ENCODE peak calls at places on chromosomes 7 and 10, in ten cellular contexts. One of them, this sample, is unnamed.

GRCh38 chr7:88291401-88292173 is 15.1 kb downstream of the STEAP4 start:
- DNase-seq in choroid plexus epithelial cell: peak; percentile 47
- DNase-seq in epithelial cell of esophagus: peak; percentile 95
- DNase-seq in ascending aorta: no peak
- DNase-seq in CD8-positive, alpha-beta T cell: no peak
- DNase-seq in esophagus squamous epithelium: no peak
- DNase-seq in MM.1S: no peak
- DNase-seq in cardiac fibroblast: peak; percentile 64
- DNase-seq in HL-60: no peak
- DNase-seq in A549: peak; percentile 50
- DNase-seq in this sample: no peak

GRCh38 chr7:20438248-20438647 is 107.5 kb downstream of the ITGB8 start:
- DNase-seq in choroid plexus epithelial cell: no peak
- DNase-seq in CD8-positive, alpha-beta T cell: no peak
- DNase-seq in esophagus squamous epithelium: no peak
- DNase-seq in ascending aorta: no peak
- DNase-seq in cardiac fibroblast: no peak
- DNase-seq in HL-60: no peak
- DNase-seq in epithelial cell of esophagus: no peak
- DNase-seq in MM.1S: no peak
- DNase-seq in A549: no peak
- DNase-seq in this sample: no peak

GRCh38 chr10:131419797-131420196 is 108.3 kb upstream of the TCERG1L start:
- DNase-seq in CD8-positive, alpha-beta T cell: no peak
- DNase-seq in epithelial cell of esophagus: no peak
- DNase-seq in ascending aorta: no peak
- DNase-seq in cardiac fibroblast: no peak
- DNase-seq in MM.1S: no peak
- DNase-seq in esophagus squamous epithelium: no peak
- DNase-seq in choroid plexus epithelial cell: no peak
- DNase-seq in A549: no peak
- DNase-seq in HL-60: no peak
- DNase-seq in this sample: no peak

GRCh38 chr10:133286366-133286765 is 9.7 kb upstream of the ADAM8 start:
- DNase-seq in esophagus squamous epithelium: no peak
- DNase-seq in MM.1S: no peak
- DNase-seq in epithelial cell of esophagus: no peak
- DNase-seq in choroid plexus epithelial cell: no peak
- DNase-seq in HL-60: no peak
- DNase-seq in A549: no peak
- DNase-seq in ascending aorta: no peak
- DNase-seq in cardiac fibroblast: no peak
- DNase-seq in CD8-positive, alpha-beta T cell: no peak
- DNase-seq in this sample: no peak

GRCh38 chr10:64091889-64092288 is 570.7 kb downstream of the REEP3 start:
- DNase-seq in A549: peak; percentile 3
- DNase-seq in esophagus squamous epithelium: no peak
- DNase-seq in cardiac fibroblast: no peak
- DNase-seq in MM.1S: no peak
- DNase-seq in choroid plexus epithelial cell: peak; percentile 1
- DNase-seq in CD8-positive, alpha-beta T cell: no peak
- DNase-seq in epithelial cell of esophagus: peak; percentile 6
- DNase-seq in HL-60: no peak
- DNase-seq in ascending aorta: no peak
- DNase-seq in this sample: no peak

GRCh38 chr7:12403287-12404181 is at the start of gene VWDE:
- DNase-seq in A549: peak; percentile 66
- DNase-seq in CD8-positive, alpha-beta T cell: peak; percentile 17
- DNase-seq in MM.1S: peak; percentile 68
- DNase-seq in choroid plexus epithelial cell: peak; percentile 32
- DNase-seq in cardiac fibroblast: peak; percentile 2
- DNase-seq in ascending aorta: no peak
- DNase-seq in epithelial cell of esophagus: peak; percentile 62
- DNase-seq in esophagus squamous epithelium: no peak
- DNase-seq in HL-60: no peak
- DNase-seq in this sample: no peak

GRCh38 chr7:6092953-6093354 is 61.8 kb downstream of the ANKRD61 start:
- DNase-seq in choroid plexus epithelial cell: no peak
- DNase-seq in A549: no peak
- DNase-seq in cardiac fibroblast: no peak
- DNase-seq in HL-60: no peak
- DNase-seq in ascending aorta: no peak
- DNase-seq in CD8-positive, alpha-beta T cell: no peak
- DNase-seq in MM.1S: no peak
- DNase-seq in esophagus squamous epithelium: no peak
- DNase-seq in epithelial cell of esophagus: no peak
- DNase-seq in this sample: no peak

GRCh38 chr10:122248356-122249302 is 22.5 kb upstream of the BTBD16 start:
- DNase-seq in ascending aorta: no peak
- DNase-seq in epithelial cell of esophagus: no peak
- DNase-seq in cardiac fibroblast: no peak
- DNase-seq in esophagus squamous epithelium: no peak
- DNase-seq in CD8-positive, alpha-beta T cell: no peak
- DNase-seq in HL-60: no peak
- DNase-seq in MM.1S: no peak
- DNase-seq in choroid plexus epithelial cell: no peak
- DNase-seq in A549: no peak
- DNase-seq in this sample: no peak

GRCh38 chr7:134941185-134941900 is 45.0 kb upstream of the AGBL3 start:
- DNase-seq in choroid plexus epithelial cell: peak; percentile 79
- DNase-seq in MM.1S: no peak
- DNase-seq in ascending aorta: no peak
- DNase-seq in esophagus squamous epithelium: no peak
- DNase-seq in cardiac fibroblast: peak; percentile 85
- DNase-seq in A549: peak; percentile 38
- DNase-seq in CD8-positive, alpha-beta T cell: no peak
- DNase-seq in epithelial cell of esophagus: peak; percentile 94
- DNase-seq in HL-60: no peak
- DNase-seq in this sample: peak; percentile 88

GRCh38 chr7:82050134-82050533 is 280.3 kb upstream of the HGF start:
- DNase-seq in A549: peak; percentile 95
- DNase-seq in esophagus squamous epithelium: no peak
- DNase-seq in MM.1S: no peak
- DNase-seq in CD8-positive, alpha-beta T cell: no peak
- DNase-seq in epithelial cell of esophagus: peak; percentile 80
- DNase-seq in HL-60: no peak
- DNase-seq in choroid plexus epithelial cell: peak; percentile 93
- DNase-seq in ascending aorta: no peak
- DNase-seq in cardiac fibroblast: peak; percentile 90
- DNase-seq in this sample: peak; percentile 81

GRCh38 chr7:141537906-141538305 is 13.3 kb upstream of the AGK start:
- DNase-seq in A549: no peak
- DNase-seq in cardiac fibroblast: no peak
- DNase-seq in HL-60: no peak
- DNase-seq in MM.1S: no peak
- DNase-seq in epithelial cell of esophagus: peak; percentile 38
- DNase-seq in choroid plexus epithelial cell: no peak
- DNase-seq in ascending aorta: no peak
- DNase-seq in CD8-positive, alpha-beta T cell: no peak
- DNase-seq in esophagus squamous epithelium: no peak
- DNase-seq in this sample: no peak

GRCh38 chr10:100565206-100565985 is 29.7 kb downstream of the HIF1AN start:
- DNase-seq in choroid plexus epithelial cell: no peak
- DNase-seq in A549: no peak
- DNase-seq in esophagus squamous epithelium: no peak
- DNase-seq in CD8-positive, alpha-beta T cell: no peak
- DNase-seq in cardiac fibroblast: no peak
- DNase-seq in epithelial cell of esophagus: no peak
- DNase-seq in ascending aorta: no peak
- DNase-seq in MM.1S: no peak
- DNase-seq in HL-60: no peak
- DNase-seq in this sample: no peak

GRCh38 chr10:18959369-18959768 is 89.2 kb upstream of the MALRD1 start:
- DNase-seq in CD8-positive, alpha-beta T cell: no peak
- DNase-seq in HL-60: no peak
- DNase-seq in cardiac fibroblast: no peak
- DNase-seq in epithelial cell of esophagus: no peak
- DNase-seq in MM.1S: no peak
- DNase-seq in esophagus squamous epithelium: no peak
- DNase-seq in choroid plexus epithelial cell: no peak
- DNase-seq in ascending aorta: no peak
- DNase-seq in A549: no peak
- DNase-seq in this sample: no peak

GRCh38 chr10:49610015-49610734 is at the start of gene SLC18A3:
- DNase-seq in choroid plexus epithelial cell: no peak
- DNase-seq in epithelial cell of esophagus: no peak
- DNase-seq in HL-60: no peak
- DNase-seq in MM.1S: no peak
- DNase-seq in cardiac fibroblast: no peak
- DNase-seq in ascending aorta: no peak
- DNase-seq in esophagus squamous epithelium: no peak
- DNase-seq in A549: no peak
- DNase-seq in CD8-positive, alpha-beta T cell: no peak
- DNase-seq in this sample: no peak
- H3K4me3 ChIP-seq in choroid plexus epithelial cell: no peak within 1 kb of the TSS
- H3K4me3 ChIP-seq in epithelial cell of esophagus: no peak within 1 kb of the TSS
- H3K4me3 ChIP-seq in HL-60: no peak within 1 kb of the TSS
- H3K4me3 ChIP-seq in MM.1S: no peak within 1 kb of the TSS
- H3K4me3 ChIP-seq in cardiac fibroblast: no peak within 1 kb of the TSS
- H3K4me3 ChIP-seq in ascending aorta: peak within 1 kb of the TSS; percentile 51
- H3K4me3 ChIP-seq in esophagus squamous epithelium: no peak within 1 kb of the TSS
- H3K4me3 ChIP-seq in A549: peak within 1 kb of the TSS; percentile 26
- H3K4me3 ChIP-seq in CD8-positive, alpha-beta T cell: no peak within 1 kb of the TSS
- H3K4me3 ChIP-seq in this sample: no peak within 1 kb of the TSS

DNA sequence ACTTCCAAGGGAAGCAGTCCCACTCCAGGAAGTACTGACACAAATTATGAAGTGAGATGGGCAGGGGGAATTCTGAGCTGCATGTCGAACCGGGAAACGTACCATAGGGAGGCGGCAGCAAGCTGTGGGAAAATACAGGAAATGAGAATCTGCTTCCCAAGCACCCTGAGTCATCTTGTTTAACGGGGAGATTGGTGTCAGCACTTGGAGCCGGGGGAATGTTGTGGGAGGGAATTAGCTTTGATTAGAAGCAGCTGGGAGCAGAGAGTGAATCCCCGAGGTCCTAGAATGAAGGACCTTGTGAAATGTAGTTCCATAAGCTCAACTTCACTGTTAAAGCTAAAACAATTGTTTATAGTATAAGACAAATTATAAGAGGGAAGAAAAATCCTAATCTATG is 141.4 kb upstream of the PRKCQ start:
- DNase-seq in epithelial cell of esophagus: peak; percentile 89
- DNase-seq in cardiac fibroblast: peak; percentile 98
- DNase-seq in HL-60: no peak
- DNase-seq in CD8-positive, alpha-beta T cell: no peak
- DNase-seq in MM.1S: no peak
- DNase-seq in choroid plexus epithelial cell: peak; percentile 79
- DNase-seq in esophagus squamous epithelium: no peak
- DNase-seq in ascending aorta: no peak
- DNase-seq in A549: peak; percentile 87
- DNase-seq in this sample: peak; percentile 98
- TF ChIP-seq CTCF in epithelial cell of esophagus: peak; percentile 49
- TF ChIP-seq CTCF in cardiac fibroblast: peak; percentile 7
- TF ChIP-seq CTCF in HL-60: no peak
- TF ChIP-seq CTCF in CD8-positive, alpha-beta T cell: no peak
- TF ChIP-seq CTCF in MM.1S: no peak
- TF ChIP-seq CTCF in choroid plexus epithelial cell: peak; percentile 28
- TF ChIP-seq CTCF in esophagus squamous epithelium: no peak
- TF ChIP-seq CTCF in ascending aorta: no peak
- TF ChIP-seq CTCF in A549: peak; percentile 37
- TF ChIP-seq CTCF in this sample: peak; percentile 50

DNA sequence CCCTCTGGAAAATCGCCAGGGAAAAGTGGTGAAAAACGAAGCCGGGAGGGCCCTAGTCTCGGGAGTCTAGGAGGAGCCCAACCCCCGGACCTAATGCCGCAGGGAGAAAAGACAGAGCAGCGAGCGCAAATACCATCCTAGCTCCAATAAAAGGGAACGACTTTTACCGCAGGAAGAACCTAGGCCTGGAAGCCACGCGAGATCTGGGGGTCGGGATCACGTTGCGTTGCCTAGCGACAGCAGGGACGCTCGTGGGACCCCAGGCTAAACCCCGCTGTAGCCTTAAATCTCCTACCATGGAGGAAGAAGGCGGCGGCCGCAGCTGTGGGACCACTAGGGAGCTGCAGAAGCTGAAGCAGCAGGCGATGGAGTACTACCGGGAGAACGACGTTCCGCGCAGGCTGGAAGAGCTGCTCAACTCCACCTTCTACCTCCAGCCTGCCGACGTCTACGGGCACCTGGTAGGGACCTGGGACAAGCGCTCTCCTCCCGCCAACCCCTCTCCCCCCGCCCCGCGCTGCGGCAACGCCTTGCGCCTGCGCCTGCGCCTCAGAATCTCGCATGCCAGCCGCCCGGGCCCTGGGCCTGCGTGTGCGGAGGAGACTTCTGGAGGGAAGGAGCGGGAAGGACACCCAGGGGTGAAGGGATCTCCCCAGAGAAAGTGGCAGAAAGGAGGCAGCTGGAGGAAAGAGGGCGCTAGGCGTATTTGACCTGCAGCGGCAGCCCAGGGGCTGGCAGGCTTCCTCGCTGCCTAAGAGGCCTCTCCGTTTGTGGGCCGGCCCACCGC is at the start of gene ENO4:
- DNase-seq in epithelial cell of esophagus: peak; percentile 90
- DNase-seq in A549: peak; percentile 89
- DNase-seq in CD8-positive, alpha-beta T cell: no peak
- DNase-seq in HL-60: no peak
- DNase-seq in esophagus squamous epithelium: no peak
- DNase-seq in MM.1S: peak; percentile 80
- DNase-seq in ascending aorta: no peak
- DNase-seq in cardiac fibroblast: peak; percentile 79
- DNase-seq in choroid plexus epithelial cell: peak; percentile 85
- DNase-seq in this sample: peak; percentile 52
- H3K4me3 ChIP-seq in epithelial cell of esophagus: peak within 1 kb of the TSS; percentile 89
- H3K4me3 ChIP-seq in A549: peak within 1 kb of the TSS; percentile 82
- H3K4me3 ChIP-seq in CD8-positive, alpha-beta T cell: no peak within 1 kb of the TSS
- H3K4me3 ChIP-seq in HL-60: no peak within 1 kb of the TSS
- H3K4me3 ChIP-seq in esophagus squamous epithelium: peak within 1 kb of the TSS; percentile 46
- H3K4me3 ChIP-seq in MM.1S: peak within 1 kb of the TSS; percentile 88
- H3K4me3 ChIP-seq in ascending aorta: peak within 1 kb of the TSS; percentile 72
- H3K4me3 ChIP-seq in cardiac fibroblast: peak within 1 kb of the TSS; percentile 59
- H3K4me3 ChIP-seq in choroid plexus epithelial cell: peak within 1 kb of the TSS; percentile 79
- H3K4me3 ChIP-seq in this sample: peak within 1 kb of the TSS; percentile 64

DNA sequence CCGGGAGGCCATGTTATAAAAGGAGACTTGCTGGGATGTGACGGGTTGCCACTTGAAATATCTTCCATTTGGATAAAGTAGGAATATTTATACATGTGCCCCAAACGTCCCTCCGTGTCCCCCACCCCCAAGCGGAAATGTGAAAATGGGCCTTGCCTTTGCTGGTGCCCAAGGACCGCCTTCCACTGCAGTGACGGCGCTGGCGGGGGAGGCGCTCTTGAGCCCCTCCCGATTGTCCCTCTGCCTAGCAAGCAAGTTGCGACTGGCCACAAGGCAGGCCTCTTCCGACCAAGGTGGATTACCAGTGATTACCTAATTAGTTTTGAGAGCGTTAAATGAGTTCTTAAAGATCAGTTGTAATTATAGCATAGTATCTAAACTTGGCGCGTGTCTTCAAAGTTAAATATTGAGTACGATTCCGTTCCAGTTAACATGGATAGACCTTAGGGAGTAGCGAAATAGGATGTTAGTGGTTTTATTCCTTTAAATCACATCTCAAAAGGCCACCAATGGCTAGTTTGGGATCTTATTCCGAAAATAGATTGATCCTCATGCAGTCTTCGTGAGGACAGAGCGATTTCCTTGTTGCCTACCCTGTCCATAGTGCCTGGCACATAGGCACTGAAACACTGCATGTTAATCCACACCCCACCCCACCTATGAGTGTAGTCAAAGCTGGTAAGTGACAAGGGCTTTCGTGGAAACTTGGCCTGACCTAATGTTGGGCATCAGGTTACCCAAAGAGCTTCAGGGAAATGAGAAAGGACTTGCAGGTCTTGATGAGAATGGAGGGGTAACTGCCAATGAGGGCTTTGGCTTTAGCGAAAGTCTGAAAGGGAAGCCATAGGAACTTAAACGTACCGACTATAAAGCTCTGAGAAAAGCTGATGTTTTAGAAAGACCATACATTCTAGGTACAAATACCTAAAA is 1.1 kb downstream of the PPIA start:
- DNase-seq in CD8-positive, alpha-beta T cell: peak; percentile 83
- DNase-seq in cardiac fibroblast: peak; percentile 90
- DNase-seq in A549: peak; percentile 92
- DNase-seq in HL-60: peak; percentile 88
- DNase-seq in MM.1S: peak; percentile 90
- DNase-seq in choroid plexus epithelial cell: peak; percentile 85
- DNase-seq in ascending aorta: peak; percentile 78
- DNase-seq in epithelial cell of esophagus: peak; percentile 97
- DNase-seq in esophagus squamous epithelium: peak; percentile 44
- DNase-seq in this sample: peak; percentile 88
- TF ChIP-seq CTCF in CD8-positive, alpha-beta T cell: no peak
- TF ChIP-seq CTCF in cardiac fibroblast: peak; percentile 28
- TF ChIP-seq CTCF in A549: peak; percentile 44
- TF ChIP-seq CTCF in HL-60: peak; percentile 38
- TF ChIP-seq CTCF in MM.1S: peak; percentile 59
- TF ChIP-seq CTCF in choroid plexus epithelial cell: peak; percentile 58
- TF ChIP-seq CTCF in ascending aorta: no peak
- TF ChIP-seq CTCF in epithelial cell of esophagus: peak; percentile 47
- TF ChIP-seq CTCF in esophagus squamous epithelium: peak; percentile 27
- TF ChIP-seq CTCF in this sample: peak; percentile 28